ENCODE peak calls at places on chromosomes 6 and 20, in five cellular contexts. V, F, Y, C and D are unnamed samples.
A peak's percentile ranks its signal among the peaks of the same experiment; 100 is the strongest.

GRCh38 chr6:108661430-108661829 is 100.7 kb downstream of the FOXO3 start:
- DNase-seq in Y (no peak), V (no peak), F (no peak), C (no peak), D (no peak)

GRCh38 chr6:158324136-158324535 is 11.9 kb downstream of the TULP4 start:
- DNase-seq in C (no peak), F (no peak), V (no peak), Y (no peak), D (no peak)

GRCh38 chr20:37422791-37423286 is 76.9 kb downstream of the SRC start:
- DNase-seq in F (no peak), C (no peak), Y (no peak), V (no peak), D (no peak)

GRCh38 chr20:53555081-53555480 is 38.6 kb downstream of the ZNF217 start:
- DNase-seq in F (no peak), V (no peak), Y (no peak), C (no peak), D (no peak)

GRCh38 chr6:73803562-73804221 is 107.7 kb downstream of the CD109 start:
- DNase-seq in C (no peak), F (no peak), Y (peak; percentile 59), V (no peak), D (peak; percentile 43)

GRCh38 chr6:26388014-26388413 is 5.1 kb downstream of the BTN2A2 start:
- DNase-seq in C (no peak), V (no peak), Y (no peak), F (no peak), D (no peak)

GRCh38 chr6:75230484-75231325 is 12.9 kb downstream of the COX7A2 start:
- DNase-seq in C (no peak), V (no peak), Y (peak; percentile 49), F (no peak), D (no peak)

GRCh38 chr20:59120491-59120890 is 43.1 kb upstream of the ZNF831 start:
- DNase-seq in V (peak; percentile 60), Y (no peak), C (no peak), F (no peak), D (no peak)

GRCh38 chr20:407097-407952 is 774 bp upstream of the RBCK1 start:
- DNase-seq in F (peak; percentile 70), C (peak; percentile 83), Y (peak; percentile 64), V (peak; percentile 76), D (peak; percentile 89)

GRCh38 chr6:17389274-17389847 is 4.0 kb upstream of the CAP2 start:
- DNase-seq in V (no peak), C (no peak), F (no peak), Y (no peak), D (no peak)

GRCh38 chr6:151374024-151374423 is 17.3 kb downstream of the ZBTB2 start:
- DNase-seq in F (no peak), Y (no peak), V (no peak), C (peak; percentile 77), D (no peak)

GRCh38 chr6:126804255-126805064 is 314.0 kb upstream of the RSPO3 start:
- DNase-seq in Y (peak; percentile 56), C (no peak), V (peak; percentile 8), F (peak; percentile 6), D (no peak)

GRCh38 chr6:149060985-149061760 is 256.3 kb upstream of the TAB2 start:
- DNase-seq in F (no peak), C (no peak), Y (peak; percentile 70), V (no peak), D (no peak)

GRCh38 chr20:46509523-46509922 is 3.8 kb downstream of the ZNF334 start:
- DNase-seq in Y (no peak), F (no peak), V (no peak), C (no peak), D (no peak)

GRCh38 chr6:37256692-37257319 is 766 bp upstream of the TBC1D22B start:
- DNase-seq in F (no peak), C (no peak), V (no peak), Y (no peak), D (no peak)

GRCh38 chr6:36127462-36128016 is 2.8 kb upstream of the MAPK13 start:
- DNase-seq in F (no peak), V (no peak), C (peak; percentile 95), Y (no peak), D (peak; percentile 73)

GRCh38 chr20:37729909-37730308 is 36.1 kb downstream of the CTNNBL1 start:
- DNase-seq in V (no peak), F (no peak), Y (no peak), C (no peak), D (no peak)

GRCh38 chr6:124928831-124929230 is 33.4 kb upstream of the RNF217 start:
- DNase-seq in C (no peak), V (no peak), F (no peak), Y (no peak), D (no peak)

GRCh38 chr20:973785-974194 is 28.3 kb downstream of the RSPO4 start:
- DNase-seq in F (peak; percentile 19), V (peak; percentile 55), Y (peak; percentile 35), C (no peak), D (no peak)

GRCh38 chr6:52233975-52234823 is 10.1 kb downstream of the IL17F start:
- DNase-seq in V (peak; percentile 40), C (no peak), F (no peak), Y (peak; percentile 35), D (no peak)

GRCh38 chr6:117915846-117916245 is 8.8 kb downstream of the SLC35F1 start:
- DNase-seq in F (no peak), V (no peak), Y (no peak), C (no peak), D (no peak)

GRCh38 chr20:62782149-62782892 is 14.0 kb upstream of the MRGBP start:
- DNase-seq in C (no peak), V (no peak), Y (no peak), F (no peak), D (no peak)

GRCh38 chr6:134689676-134690447 is 260.0 kb downstream of the ALDH8A1 start:
- DNase-seq in V (no peak), Y (no peak), C (peak; percentile 80), F (no peak), D (peak; percentile 74)

GRCh38 chr20:51966296-51966971 is 164.1 kb upstream of the SALL4 start:
- DNase-seq in Y (peak; percentile 77), V (peak; percentile 22), C (no peak), F (no peak), D (peak; percentile 44)

GRCh38 chr6:160036790-160037206 is 67.9 kb downstream of the IGF2R start:
- DNase-seq in V (no peak), F (no peak), Y (peak; percentile 47), C (no peak), D (no peak)

GRCh38 chr20:48771542-48771941 is 56.3 kb downstream of the PREX1 start:
- DNase-seq in V (no peak), Y (no peak), C (no peak), F (no peak), D (no peak)

GRCh38 chr20:62587757-62588402 is 54.4 kb upstream of the SLCO4A1 start:
- DNase-seq in F (no peak), C (no peak), V (peak; percentile 28), Y (no peak), D (no peak)

GRCh38 chr20:62198496-62198895 is 15.7 kb downstream of the MTG2 start:
- DNase-seq in C (no peak), V (no peak), F (no peak), Y (no peak), D (peak; percentile 9)

GRCh38 chr20:45098096-45098773 is 2.7 kb downstream of the KCNS1 start:
- DNase-seq in C (no peak), F (no peak), V (peak; percentile 41), Y (no peak), D (no peak)